ENCODE peak calls at places on chromosome 21, in nine cellular contexts. B is dorsolateral prefrontal cortex, S is cardiac muscle cell, Y is lower lobe of right lung, F is AG04450, A is HFF-Myc, L is tibial nerve, H is Peyer's patch, V is body of pancreas. O is an unnamed sample.

GRCh38 chr21:14545906-14546480 is at the start of gene SAMSN1:
- DNase-seq in B (no peak), S (peak), Y (peak), F (no peak), A (no peak), L (peak), H (peak), V (peak), O (no peak)

GRCh38 chr21:44927259-44927586 is 6.5 kb upstream of the ITGB2 start:
- DNase-seq in B (no peak), S (no peak), Y (no peak), F (no peak), A (no peak), L (no peak), H (no peak), V (no peak), O (no peak)

GRCh38 chr21:25560151-25560783 is 47.0 kb downstream of the MRPL39 start:
- DNase-seq in B (no peak), S (peak), Y (peak), F (no peak), A (no peak), L (no peak), H (no peak), V (no peak), O (no peak)

GRCh38 chr21:44989538-44989888 is 49.7 kb downstream of the SLX9 start:
- DNase-seq in B (no peak), S (peak), Y (peak), F (peak), A (no peak), L (no peak), H (no peak), V (no peak), O (no peak)

GRCh38 chr21:34807146-34807880 is 138.5 kb downstream of the CLIC6 start:
- DNase-seq in B (no peak), S (peak), Y (no peak), F (peak), A (peak), L (no peak), H (no peak), V (no peak), O (peak)

GRCh38 chr21:16912075-16912474 is 600.8 kb upstream of the CXADR start:
- DNase-seq in B (no peak), S (peak), Y (no peak), F (no peak), A (no peak), L (no peak), H (no peak), V (no peak), O (no peak)

GRCh38 chr21:26115899-26116298 is 54.7 kb downstream of the APP start:
- DNase-seq in B (no peak), S (peak), Y (no peak), F (peak), A (no peak), L (no peak), H (no peak), V (no peak), O (no peak)

GRCh38 chr21:42479582-42479981 is 16.4 kb downstream of the RSPH1 start:
- DNase-seq in B (no peak), S (no peak), Y (no peak), F (no peak), A (no peak), L (no peak), H (no peak), V (no peak), O (no peak)

GRCh38 chr21:33261635-33262034 is 4.5 kb upstream of the IL10RB start:
- DNase-seq in B (no peak), S (peak), Y (peak), F (peak), A (no peak), L (peak), H (no peak), V (no peak), O (peak)

GRCh38 chr21:21415741-21416140 is 417.5 kb downstream of the NCAM2 start:
- DNase-seq in B (no peak), S (peak), Y (no peak), F (no peak), A (no peak), L (no peak), H (no peak), V (no peak), O (no peak)
- H3K4me3 ChIP-seq in B (no peak), S (no peak), Y (no peak), F (no peak), A (no peak), L (no peak), H (no peak), V (no peak), O (no peak)

GRCh38 chr21:40620386-40621145 is 226.4 kb downstream of the DSCAM start:
- DNase-seq in B (no peak), S (no peak), Y (no peak), F (no peak), A (no peak), L (no peak), H (no peak), V (no peak), O (no peak)

GRCh38 chr21:40618216-40618615 is 228.7 kb downstream of the DSCAM start:
- DNase-seq in B (no peak), S (no peak), Y (no peak), F (no peak), A (no peak), L (no peak), H (no peak), V (no peak), O (no peak)

GRCh38 chr21:40616377-40616704 is 230.6 kb downstream of the DSCAM start:
- DNase-seq in B (no peak), S (no peak), Y (no peak), F (no peak), A (no peak), L (no peak), H (no peak), V (no peak), O (no peak)

DNA sequence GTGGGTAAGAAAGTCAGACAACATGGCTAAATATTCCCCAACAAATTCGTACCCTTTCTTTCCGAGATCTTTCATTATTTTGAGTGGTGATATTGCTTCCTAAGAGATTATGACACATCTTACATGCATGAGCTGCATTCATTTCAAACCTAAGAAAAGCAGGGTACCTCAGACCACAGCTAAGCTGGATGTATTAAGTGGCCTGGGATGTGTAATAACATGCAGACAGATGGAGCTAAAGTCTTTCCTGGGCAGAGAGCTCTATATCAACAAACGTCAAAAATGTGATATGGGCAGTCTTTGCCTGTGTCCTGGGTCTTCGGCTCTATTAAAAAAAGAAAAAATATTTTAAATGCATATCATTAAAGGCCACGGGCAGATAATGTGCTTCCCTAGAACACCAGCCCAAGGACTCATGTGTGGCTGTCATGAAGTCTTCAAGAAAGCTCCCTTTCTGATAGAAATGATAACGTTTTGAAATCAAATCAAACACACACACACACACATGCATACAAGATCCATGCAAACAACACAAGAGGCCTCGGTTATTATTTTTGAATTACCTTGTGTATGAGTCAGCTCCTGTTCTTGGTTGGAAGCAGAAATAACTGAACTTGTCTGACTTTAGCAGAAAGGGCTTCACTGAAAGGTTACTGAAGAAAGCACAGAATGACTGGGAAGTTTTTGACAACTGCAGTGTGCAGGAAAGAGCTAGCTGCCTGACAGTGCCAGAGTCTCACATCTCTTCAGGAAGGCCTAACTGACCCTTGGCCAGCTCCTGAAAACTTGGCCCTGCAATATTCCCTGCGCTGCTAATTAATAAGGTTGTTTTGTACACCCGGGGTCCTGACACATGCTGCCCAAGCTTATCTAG is 231.2 kb downstream of the DSCAM start:
- DNase-seq in B (no peak), S (no peak), Y (no peak), F (no peak), A (no peak), L (no peak), H (no peak), V (no peak), O (no peak)
- TF ChIP-seq CTCF in B (no peak), S (no peak), Y (no peak), F (no peak), A (no peak), L (no peak), H (no peak), V (no peak), O (no peak)

GRCh38 chr21:29130234-29130993 is at the start of gene MAP3K7CL:
- DNase-seq in B (no peak), S (peak), Y (no peak), F (peak), A (peak), L (peak), H (no peak), V (peak), O (peak)
- H3K4me3 ChIP-seq in B (no peak), S (no peak), Y (no peak), F (no peak), A (peak), L (no peak), H (no peak), V (no peak), O (peak)

GRCh38 chr21:29376556-29376955 is 77.8 kb downstream of the BACH1 start:
- DNase-seq in B (no peak), S (peak), Y (peak), F (no peak), A (peak), L (peak), H (peak), V (peak), O (no peak)
- TF ChIP-seq CTCF in B (peak), S (peak), Y (peak), F (peak), A (peak), L (peak), H (no peak), V (peak), O (peak)

O was measured in AG04449.